ENCODE peak calls at places on chromosomes 5 and 9, in four cellular contexts. E is glutamatergic neuron, F is Daoy, X is lower leg skin. R is an unnamed sample.
A peak's percentile ranks its signal among the peaks of the same experiment; 100 is the strongest.

GRCh38 chr5:172097356-172097755 is 90.7 kb downstream of the STK10 start:
- DNase-seq in E (no peak), F (no peak), X (no peak), R (no peak)

GRCh38 chr9:110520120-110520701 is 59.3 kb downstream of the SVEP1 start:
- DNase-seq in E (no peak), F (no peak), X (no peak), R (no peak)

GRCh38 chr5:113202904-113203716 is 226.5 kb downstream of the DCP2 start:
- DNase-seq in E (peak; percentile 84), F (peak; percentile 83), X (peak; percentile 59), R (peak; percentile 32)

GRCh38 chr9:69376651-69377050 is 51.6 kb downstream of the ENTREP1 start:
- DNase-seq in E (no peak), F (peak; percentile 94), X (no peak), R (no peak)

GRCh38 chr9:81979196-81979595 is 9.4 kb upstream of the SPATA31D1 start:
- DNase-seq in E (no peak), F (no peak), X (no peak), R (no peak)

GRCh38 chr9:95645992-95646391 is 129.2 kb upstream of the PTCH1 start:
- DNase-seq in E (no peak), F (peak; percentile 35), X (no peak), R (no peak)

GRCh38 chr5:166991586-166991985 is 1299.9 kb upstream of the WWC1 start:
- DNase-seq in E (no peak), F (no peak), X (no peak), R (no peak)

GRCh38 chr5:177304392-177305119 is 957 bp downstream of the PRELID1 start:
- DNase-seq in E (no peak), F (no peak), X (no peak), R (peak; percentile 47)

GRCh38 chr5:132473019-132473531 is 17.5 kb downstream of the IRF1 start:
- DNase-seq in E (no peak), F (no peak), X (no peak), R (no peak)

GRCh38 chr9:34575775-34576592 is 13.5 kb downstream of the CNTFR start:
- DNase-seq in E (no peak), F (no peak), X (no peak), R (no peak)

GRCh38 chr9:73911814-73912213 is 585.3 kb upstream of the RORB start:
- DNase-seq in E (no peak), F (no peak), X (no peak), R (no peak)

GRCh38 chr9:25691786-25692185 is 13.5 kb upstream of the TUSC1 start:
- DNase-seq in E (no peak), F (no peak), X (no peak), R (no peak)

GRCh38 chr5:76952795-76953536 is at the start of gene CRHBP:
- DNase-seq in E (peak; percentile 44), F (no peak), X (no peak), R (no peak)

GRCh38 chr9:70947086-70947485 is 174.3 kb downstream of the TRPM3 start:
- DNase-seq in E (no peak), F (peak; percentile 21), X (no peak), R (no peak)

GRCh38 chr5:53006920-53007890 is 18.1 kb downstream of the ITGA2 start:
- DNase-seq in E (no peak), F (no peak), X (no peak), R (no peak)

GRCh38 chr9:130366072-130366471 is 78.7 kb upstream of the ASS1 start:
- DNase-seq in E (no peak), F (no peak), X (no peak), R (no peak)

GRCh38 chr9:78714591-78714990 is 417.7 kb downstream of the PSAT1 start:
- DNase-seq in E (no peak), F (peak; percentile 35), X (no peak), R (no peak)

GRCh38 chr9:88969646-88970373 is 21.5 kb upstream of the S1PR3 start:
- DNase-seq in E (no peak), F (no peak), X (no peak), R (no peak)

GRCh38 chr9:137266162-137266527 is 11.0 kb downstream of the NELFB start:
- DNase-seq in E (no peak), F (no peak), X (no peak), R (no peak)

GRCh38 chr9:132164604-132165362 is 2.9 kb downstream of the NTNG2 start:
- DNase-seq in E (no peak), F (no peak), X (peak; percentile 36), R (peak; percentile 28)

GRCh38 chr5:169050146-169050571 is 250.8 kb downstream of the SLIT3 start:
- DNase-seq in E (no peak), F (peak; percentile 14), X (no peak), R (no peak)

GRCh38 chr5:136769900-136770684 is 404.7 kb upstream of the TRPC7 start:
- DNase-seq in E (peak; percentile 83), F (peak; percentile 82), X (peak; percentile 49), R (peak; percentile 80)

GRCh38 chr5:124403281-124403680 is 343.2 kb downstream of the ZNF608 start:
- DNase-seq in E (no peak), F (no peak), X (no peak), R (no peak)

GRCh38 chr5:43661102-43661501 is 58.1 kb downstream of the NNT start:
- DNase-seq in E (no peak), F (peak; percentile 15), X (no peak), R (peak; percentile 27)

GRCh38 chr9:127451681-127452480 is 571 bp downstream of the LRSAM1 start:
- DNase-seq in E (peak; percentile 40), F (peak; percentile 76), X (peak; percentile 29), R (peak; percentile 41)

GRCh38 chr9:96376926-96377874 is 6.3 kb downstream of the SLC35D2 start:
- DNase-seq in E (no peak), F (peak; percentile 60), X (no peak), R (peak; percentile 10)

GRCh38 chr9:120221844-120222243 is 358.1 kb downstream of the CDK5RAP2 start:
- DNase-seq in E (no peak), F (no peak), X (no peak), R (no peak)

GRCh38 chr9:34227445-34227844 is 48.6 kb downstream of the UBAP1 start:
- DNase-seq in E (no peak), F (no peak), X (no peak), R (no peak)

GRCh38 chr5:370959-371810 is 49.7 kb downstream of the AHRR start:
- DNase-seq in E (peak; percentile 12), F (no peak), X (peak; percentile 11), R (no peak)

R was measured in nephron progenitor cell.